ENCODE peak calls at places on chromosomes 3 and 15, in nine cellular contexts. One of them, this sample, is unnamed.
A peak's percentile ranks its signal among the peaks of the same experiment; 100 is the strongest.

GRCh38 chr3:173825731-173826130 is 428.2 kb downstream of the NLGN1 start:
- DNase-seq in neural progenitor cell: no peak
- DNase-seq in WTC11: no peak
- DNase-seq in GM10248: no peak
- DNase-seq in psoas muscle: no peak
- DNase-seq in tibial nerve: no peak
- DNase-seq in thoracic aorta: no peak
- DNase-seq in AG04449: no peak
- DNase-seq in neural crest cell: no peak
- DNase-seq in this sample: no peak

GRCh38 chr3:190366145-190366544 is 21.8 kb upstream of the CLDN16 start:
- DNase-seq in neural progenitor cell: no peak
- DNase-seq in WTC11: no peak
- DNase-seq in GM10248: no peak
- DNase-seq in psoas muscle: no peak
- DNase-seq in tibial nerve: no peak
- DNase-seq in thoracic aorta: no peak
- DNase-seq in AG04449: no peak
- DNase-seq in neural crest cell: no peak
- DNase-seq in this sample: no peak

GRCh38 chr15:96340611-96341464 is 10.3 kb downstream of the NR2F2 start:
- DNase-seq in neural progenitor cell: peak; percentile 90
- DNase-seq in WTC11: peak; percentile 80
- DNase-seq in GM10248: no peak
- DNase-seq in psoas muscle: no peak
- DNase-seq in tibial nerve: no peak
- DNase-seq in thoracic aorta: no peak
- DNase-seq in AG04449: no peak
- DNase-seq in neural crest cell: peak; percentile 58
- DNase-seq in this sample: no peak

GRCh38 chr15:45064386-45064785 is 41.4 kb downstream of the SORD start:
- DNase-seq in neural progenitor cell: no peak
- DNase-seq in WTC11: no peak
- DNase-seq in GM10248: no peak
- DNase-seq in psoas muscle: no peak
- DNase-seq in tibial nerve: no peak
- DNase-seq in thoracic aorta: no peak
- DNase-seq in AG04449: no peak
- DNase-seq in neural crest cell: no peak
- DNase-seq in this sample: no peak

GRCh38 chr15:52440414-52440813 is 88.3 kb downstream of the MYO5A start:
- DNase-seq in neural progenitor cell: no peak
- DNase-seq in WTC11: no peak
- DNase-seq in GM10248: no peak
- DNase-seq in psoas muscle: peak; percentile 23
- DNase-seq in tibial nerve: no peak
- DNase-seq in thoracic aorta: no peak
- DNase-seq in AG04449: no peak
- DNase-seq in neural crest cell: no peak
- DNase-seq in this sample: no peak

GRCh38 chr3:132283440-132283839 is 33.8 kb upstream of the ACP3 start:
- DNase-seq in neural progenitor cell: no peak
- DNase-seq in WTC11: no peak
- DNase-seq in GM10248: peak; percentile 40
- DNase-seq in psoas muscle: no peak
- DNase-seq in tibial nerve: no peak
- DNase-seq in thoracic aorta: no peak
- DNase-seq in AG04449: no peak
- DNase-seq in neural crest cell: no peak
- DNase-seq in this sample: no peak

GRCh38 chr3:42689421-42690014 is 4.2 kb downstream of the KLHL40 start:
- DNase-seq in neural progenitor cell: peak; percentile 18
- DNase-seq in WTC11: no peak
- DNase-seq in GM10248: no peak
- DNase-seq in psoas muscle: no peak
- DNase-seq in tibial nerve: no peak
- DNase-seq in thoracic aorta: no peak
- DNase-seq in AG04449: no peak
- DNase-seq in neural crest cell: no peak
- DNase-seq in this sample: no peak

GRCh38 chr3:90024986-90025385 is 917.6 kb downstream of the EPHA3 start:
- DNase-seq in neural progenitor cell: no peak
- DNase-seq in WTC11: no peak
- DNase-seq in GM10248: no peak
- DNase-seq in psoas muscle: no peak
- DNase-seq in tibial nerve: no peak
- DNase-seq in thoracic aorta: no peak
- DNase-seq in AG04449: no peak
- DNase-seq in neural crest cell: no peak
- DNase-seq in this sample: no peak

GRCh38 chr15:75650908-75651809 is 3.4 kb downstream of the SNX33 start:
- DNase-seq in neural progenitor cell: no peak
- DNase-seq in WTC11: no peak
- DNase-seq in GM10248: no peak
- DNase-seq in psoas muscle: peak; percentile 63
- DNase-seq in tibial nerve: no peak
- DNase-seq in thoracic aorta: no peak
- DNase-seq in AG04449: no peak
- DNase-seq in neural crest cell: no peak
- DNase-seq in this sample: no peak

GRCh38 chr3:148077951-148078350 is 619.8 kb upstream of the AGTR1 start:
- DNase-seq in neural progenitor cell: no peak
- DNase-seq in WTC11: no peak
- DNase-seq in GM10248: no peak
- DNase-seq in psoas muscle: no peak
- DNase-seq in tibial nerve: no peak
- DNase-seq in thoracic aorta: no peak
- DNase-seq in AG04449: no peak
- DNase-seq in neural crest cell: no peak
- DNase-seq in this sample: no peak

GRCh38 chr3:148079370-148079769 is 618.3 kb upstream of the AGTR1 start:
- DNase-seq in neural progenitor cell: peak; percentile 25
- DNase-seq in WTC11: no peak
- DNase-seq in GM10248: no peak
- DNase-seq in psoas muscle: no peak
- DNase-seq in tibial nerve: no peak
- DNase-seq in thoracic aorta: no peak
- DNase-seq in AG04449: no peak
- DNase-seq in neural crest cell: no peak
- DNase-seq in this sample: no peak

GRCh38 chr3:148075829-148076716 is 621.6 kb upstream of the AGTR1 start:
- DNase-seq in neural progenitor cell: peak; percentile 76
- DNase-seq in WTC11: peak; percentile 27
- DNase-seq in GM10248: no peak
- DNase-seq in psoas muscle: no peak
- DNase-seq in tibial nerve: no peak
- DNase-seq in thoracic aorta: no peak
- DNase-seq in AG04449: peak; percentile 14
- DNase-seq in neural crest cell: no peak
- DNase-seq in this sample: no peak

GRCh38 chr3:148078659-148079058 is 619.0 kb upstream of the AGTR1 start:
- DNase-seq in neural progenitor cell: no peak
- DNase-seq in WTC11: no peak
- DNase-seq in GM10248: no peak
- DNase-seq in psoas muscle: no peak
- DNase-seq in tibial nerve: no peak
- DNase-seq in thoracic aorta: no peak
- DNase-seq in AG04449: no peak
- DNase-seq in neural crest cell: no peak
- DNase-seq in this sample: no peak

DNA sequence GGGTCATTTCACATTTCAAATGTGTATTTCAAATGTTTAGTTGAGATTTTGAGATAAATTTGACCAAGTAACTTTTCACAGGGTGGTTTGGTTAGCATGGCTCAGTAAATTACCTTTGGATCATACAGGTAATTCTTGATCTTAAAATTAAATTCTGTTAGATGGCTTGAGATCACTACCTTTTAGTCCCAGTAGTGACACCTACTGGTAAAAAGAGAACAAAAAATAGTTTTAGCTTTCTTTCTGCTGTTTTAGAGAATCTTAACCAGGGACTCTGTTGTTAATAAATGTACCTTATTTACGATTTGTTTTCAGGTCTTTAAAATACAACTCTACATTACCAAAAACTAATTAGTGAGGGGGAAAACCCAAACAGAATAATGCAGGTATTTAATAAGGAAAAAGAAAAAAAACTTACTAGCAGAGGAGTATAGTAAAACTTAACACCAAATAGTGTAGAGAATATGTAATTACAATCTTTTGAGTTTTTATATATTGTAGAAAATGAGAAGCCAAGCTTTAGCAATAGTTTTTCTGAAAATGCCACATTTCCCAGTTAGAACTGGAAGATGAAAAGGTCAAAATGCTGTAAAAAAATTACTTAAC is 620.3 kb upstream of the AGTR1 start:
- DNase-seq in neural progenitor cell: peak; percentile 36
- DNase-seq in WTC11: no peak
- DNase-seq in GM10248: no peak
- DNase-seq in psoas muscle: no peak
- DNase-seq in tibial nerve: no peak
- DNase-seq in thoracic aorta: no peak
- DNase-seq in AG04449: no peak
- DNase-seq in neural crest cell: no peak
- DNase-seq in this sample: no peak
- TF ChIP-seq CTCF in neural progenitor cell: peak; percentile 76
- TF ChIP-seq CTCF in WTC11: no peak
- TF ChIP-seq CTCF in GM10248: peak; percentile 51
- TF ChIP-seq CTCF in psoas muscle: peak; percentile 52
- TF ChIP-seq CTCF in tibial nerve: peak; percentile 35
- TF ChIP-seq CTCF in thoracic aorta: peak; percentile 43
- TF ChIP-seq CTCF in AG04449: peak; percentile 23
- TF ChIP-seq CTCF in neural crest cell: peak; percentile 71
- TF ChIP-seq CTCF in this sample: no peak

GRCh38 chr3:185199671-185200070 is 46.8 kb upstream of the C3orf70 start:
- DNase-seq in neural progenitor cell: no peak
- DNase-seq in WTC11: no peak
- DNase-seq in GM10248: no peak
- DNase-seq in psoas muscle: no peak
- DNase-seq in tibial nerve: no peak
- DNase-seq in thoracic aorta: no peak
- DNase-seq in AG04449: no peak
- DNase-seq in neural crest cell: no peak
- DNase-seq in this sample: no peak
- TF ChIP-seq CTCF in neural progenitor cell: peak; percentile 25
- TF ChIP-seq CTCF in WTC11: no peak
- TF ChIP-seq CTCF in GM10248: no peak
- TF ChIP-seq CTCF in psoas muscle: no peak
- TF ChIP-seq CTCF in tibial nerve: no peak
- TF ChIP-seq CTCF in thoracic aorta: no peak
- TF ChIP-seq CTCF in AG04449: no peak
- TF ChIP-seq CTCF in neural crest cell: no peak
- TF ChIP-seq CTCF in this sample: no peak

GRCh38 chr15:31464216-31465082 is 137.8 kb downstream of the KLF13 start:
- DNase-seq in neural progenitor cell: no peak
- DNase-seq in WTC11: no peak
- DNase-seq in GM10248: no peak
- DNase-seq in psoas muscle: no peak
- DNase-seq in tibial nerve: no peak
- DNase-seq in thoracic aorta: no peak
- DNase-seq in AG04449: no peak
- DNase-seq in neural crest cell: no peak
- DNase-seq in this sample: no peak

GRCh38 chr15:31461375-31461774 is 134.7 kb downstream of the KLF13 start:
- DNase-seq in neural progenitor cell: no peak
- DNase-seq in WTC11: no peak
- DNase-seq in GM10248: no peak
- DNase-seq in psoas muscle: no peak
- DNase-seq in tibial nerve: no peak
- DNase-seq in thoracic aorta: no peak
- DNase-seq in AG04449: no peak
- DNase-seq in neural crest cell: no peak
- DNase-seq in this sample: no peak

GRCh38 chr15:31463521-31464102 is 137.0 kb downstream of the KLF13 start:
- DNase-seq in neural progenitor cell: no peak
- DNase-seq in WTC11: no peak
- DNase-seq in GM10248: no peak
- DNase-seq in psoas muscle: no peak
- DNase-seq in tibial nerve: no peak
- DNase-seq in thoracic aorta: no peak
- DNase-seq in AG04449: no peak
- DNase-seq in neural crest cell: no peak
- DNase-seq in this sample: no peak

GRCh38 chr15:31459011-31459748 is 132.5 kb downstream of the KLF13 start:
- DNase-seq in neural progenitor cell: no peak
- DNase-seq in WTC11: no peak
- DNase-seq in GM10248: peak; percentile 81
- DNase-seq in psoas muscle: no peak
- DNase-seq in tibial nerve: no peak
- DNase-seq in thoracic aorta: no peak
- DNase-seq in AG04449: no peak
- DNase-seq in neural crest cell: no peak
- DNase-seq in this sample: no peak

DNA sequence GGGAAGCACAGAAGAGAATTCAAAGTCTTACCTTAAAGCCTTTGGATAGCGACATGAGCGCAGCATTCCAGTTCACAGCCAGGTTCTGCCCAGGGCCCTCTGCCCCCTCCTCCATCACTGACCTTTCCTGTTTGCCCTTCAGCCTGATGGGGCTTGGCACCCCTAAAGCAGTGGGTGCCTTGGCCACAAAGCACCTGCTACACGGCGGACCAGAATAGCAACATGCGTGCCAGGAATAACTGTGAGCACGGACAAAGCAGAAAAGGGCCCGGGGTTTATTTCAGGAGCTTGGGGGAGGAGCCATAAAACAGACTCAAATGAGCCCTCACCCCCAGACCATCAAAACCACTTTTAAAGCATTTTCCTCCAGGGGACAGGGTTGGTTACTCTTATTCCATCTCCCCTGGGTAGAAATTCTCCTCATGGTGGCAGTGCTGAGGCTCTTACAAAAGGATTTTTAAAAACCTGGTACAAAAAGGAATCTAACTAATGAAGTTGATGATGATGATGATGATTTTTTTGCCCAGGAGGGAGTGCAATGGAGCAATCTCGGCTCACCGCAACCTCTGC is 135.4 kb downstream of the KLF13 start:
- DNase-seq in neural progenitor cell: no peak
- DNase-seq in WTC11: no peak
- DNase-seq in GM10248: no peak
- DNase-seq in psoas muscle: no peak
- DNase-seq in tibial nerve: no peak
- DNase-seq in thoracic aorta: no peak
- DNase-seq in AG04449: no peak
- DNase-seq in neural crest cell: no peak
- DNase-seq in this sample: no peak
- TF ChIP-seq CTCF in neural progenitor cell: peak; percentile 6
- TF ChIP-seq CTCF in WTC11: no peak
- TF ChIP-seq CTCF in GM10248: no peak
- TF ChIP-seq CTCF in psoas muscle: no peak
- TF ChIP-seq CTCF in tibial nerve: no peak
- TF ChIP-seq CTCF in thoracic aorta: no peak
- TF ChIP-seq CTCF in AG04449: no peak
- TF ChIP-seq CTCF in neural crest cell: no peak
- TF ChIP-seq CTCF in this sample: no peak

DNA sequence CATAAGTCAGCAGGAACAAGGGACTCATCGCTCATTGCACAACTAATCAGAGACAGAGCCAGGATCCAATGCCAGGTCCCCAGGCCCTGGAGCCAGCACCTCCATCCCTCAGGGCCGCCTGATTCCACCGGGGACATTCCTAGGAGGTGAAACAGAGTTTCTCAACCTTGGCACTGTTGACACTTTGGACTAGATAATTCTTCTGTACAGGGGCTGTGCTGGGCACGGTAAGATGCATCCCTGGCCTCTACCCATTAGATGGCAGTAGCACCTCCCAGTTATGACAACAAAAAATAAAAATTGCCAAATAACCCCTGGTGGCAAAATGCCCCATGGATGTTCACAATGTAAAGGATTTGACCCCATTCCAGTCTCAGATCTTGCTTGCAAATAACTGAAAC is 127.7 kb downstream of the MTHFS start:
- DNase-seq in neural progenitor cell: no peak
- DNase-seq in WTC11: no peak
- DNase-seq in GM10248: no peak
- DNase-seq in psoas muscle: no peak
- DNase-seq in tibial nerve: no peak
- DNase-seq in thoracic aorta: no peak
- DNase-seq in AG04449: no peak
- DNase-seq in neural crest cell: no peak
- DNase-seq in this sample: no peak
- TF ChIP-seq CTCF in neural progenitor cell: peak; percentile 44
- TF ChIP-seq CTCF in WTC11: no peak
- TF ChIP-seq CTCF in GM10248: peak; percentile 36
- TF ChIP-seq CTCF in psoas muscle: peak; percentile 33
- TF ChIP-seq CTCF in tibial nerve: no peak
- TF ChIP-seq CTCF in thoracic aorta: no peak
- TF ChIP-seq CTCF in AG04449: no peak
- TF ChIP-seq CTCF in neural crest cell: peak; percentile 40
- TF ChIP-seq CTCF in this sample: no peak

This sample was measured in omental fat pad.